ENCODE peak calls at places on chromosomes 11 and 22, in six cellular contexts. C, S, E, Z, N and Q are unnamed samples.
A peak's percentile ranks its signal among the peaks of the same experiment; 100 is the strongest.

GRCh38 chr11:61698173-61698965 is 18.2 kb downstream of the DAGLA start:
- DNase-seq in C (peak; percentile 49), S (no peak), E (no peak), Z (no peak), N (no peak), Q (no peak)

GRCh38 chr22:19765477-19766234 is 5.1 kb downstream of the TBX1 start:
- DNase-seq in C (peak; percentile 64), S (peak; percentile 69), E (no peak), Z (peak; percentile 48), N (no peak), Q (peak; percentile 52)

GRCh38 chr11:44029507-44029845 is 18.3 kb upstream of the ACCSL start:
- DNase-seq in C (no peak), S (no peak), E (no peak), Z (no peak), N (no peak), Q (peak; percentile 32)

GRCh38 chr11:12862761-12863469 is 146.2 kb upstream of the RASSF10 start:
- DNase-seq in C (no peak), S (peak; percentile 87), E (peak; percentile 85), Z (peak; percentile 94), N (no peak), Q (peak; percentile 96)

GRCh38 chr11:61141601-61142028 is 19.6 kb downstream of the VPS37C start:
- DNase-seq in C (peak; percentile 7), S (no peak), E (no peak), Z (no peak), N (no peak), Q (no peak)

GRCh38 chr11:120911943-120912342 is 112.0 kb upstream of the TBCEL start:
- DNase-seq in C (no peak), S (no peak), E (no peak), Z (no peak), N (peak; percentile 20), Q (no peak)

GRCh38 chr22:40224702-40225101 is 47.0 kb downstream of the TNRC6B start:
- DNase-seq in C (no peak), S (no peak), E (no peak), Z (no peak), N (no peak), Q (no peak)

GRCh38 chr22:48340727-48341709 is 1486.7 kb downstream of the BRD1 start:
- DNase-seq in C (no peak), S (no peak), E (no peak), Z (peak; percentile 45), N (no peak), Q (no peak)

GRCh38 chr22:49633010-49633324 is 194.7 kb downstream of the BRD1 start:
- DNase-seq in C (no peak), S (no peak), E (no peak), Z (no peak), N (no peak), Q (peak; percentile 68)
- H3K9ac ChIP-seq in C (no peak overlapping the region), S (no peak overlapping the region), E (no peak overlapping the region), Z (peak overlapping the region; percentile 31), N (no peak overlapping the region), Q (no peak overlapping the region)

DNA sequence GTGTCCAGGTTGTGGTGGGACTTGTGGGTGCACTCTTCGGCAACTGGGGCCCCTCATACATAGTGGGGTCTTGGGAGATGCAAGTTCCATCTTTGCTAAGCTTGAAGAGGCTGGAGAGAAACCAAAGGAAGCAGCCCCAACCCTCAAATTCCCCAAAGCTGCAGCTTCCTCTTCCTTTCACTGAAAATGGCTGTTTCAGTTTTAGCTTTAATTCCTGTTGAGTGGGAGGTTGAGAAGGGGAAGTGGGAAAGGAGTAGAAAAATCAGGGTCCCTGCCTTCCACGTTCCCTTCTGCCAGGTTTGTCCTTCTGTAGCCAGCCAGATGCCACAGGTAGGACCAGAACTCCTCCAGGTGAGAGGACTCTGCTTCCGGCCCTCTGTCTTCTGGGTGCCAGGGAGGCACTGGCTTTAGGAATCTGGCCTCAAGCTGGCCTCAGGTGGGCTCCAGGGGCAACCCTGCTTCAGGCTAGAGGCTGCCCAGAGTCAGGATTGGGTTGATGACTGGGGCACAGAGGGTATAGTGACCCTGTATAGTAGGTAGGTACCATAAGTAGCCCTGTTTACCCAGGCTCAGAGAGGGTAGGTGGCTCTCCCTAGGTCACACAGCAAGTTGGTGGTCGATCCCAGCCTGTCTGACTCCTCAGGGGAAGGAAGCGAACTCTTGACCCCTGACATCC is 16.2 kb downstream of the P2RY6 start:
- DNase-seq in C (no peak), S (no peak), E (no peak), Z (no peak), N (no peak), Q (no peak)
- H3K9ac ChIP-seq in C (no peak overlapping the region), S (no peak overlapping the region), E (peak overlapping the region; percentile 71), Z (no peak overlapping the region), N (no peak overlapping the region), Q (no peak overlapping the region)

GRCh38 chr11:17013548-17014320 is 480 bp downstream of the PLEKHA7 start:
- DNase-seq in C (no peak), S (peak; percentile 65), E (peak; percentile 10), Z (peak; percentile 11), N (peak; percentile 36), Q (peak; percentile 62)

GRCh38 chr11:17012179-17012578 is 2.0 kb downstream of the PLEKHA7 start:
- DNase-seq in C (no peak), S (peak; percentile 41), E (no peak), Z (no peak), N (no peak), Q (no peak)

GRCh38 chr11:17008099-17008498 is 6.1 kb downstream of the PLEKHA7 start:
- DNase-seq in C (no peak), S (no peak), E (no peak), Z (no peak), N (no peak), Q (no peak)

GRCh38 chr11:17012712-17013547 is 1.3 kb downstream of the PLEKHA7 start:
- DNase-seq in C (no peak), S (peak; percentile 71), E (peak; percentile 14), Z (peak; percentile 28), N (peak; percentile 94), Q (peak; percentile 78)

DNA sequence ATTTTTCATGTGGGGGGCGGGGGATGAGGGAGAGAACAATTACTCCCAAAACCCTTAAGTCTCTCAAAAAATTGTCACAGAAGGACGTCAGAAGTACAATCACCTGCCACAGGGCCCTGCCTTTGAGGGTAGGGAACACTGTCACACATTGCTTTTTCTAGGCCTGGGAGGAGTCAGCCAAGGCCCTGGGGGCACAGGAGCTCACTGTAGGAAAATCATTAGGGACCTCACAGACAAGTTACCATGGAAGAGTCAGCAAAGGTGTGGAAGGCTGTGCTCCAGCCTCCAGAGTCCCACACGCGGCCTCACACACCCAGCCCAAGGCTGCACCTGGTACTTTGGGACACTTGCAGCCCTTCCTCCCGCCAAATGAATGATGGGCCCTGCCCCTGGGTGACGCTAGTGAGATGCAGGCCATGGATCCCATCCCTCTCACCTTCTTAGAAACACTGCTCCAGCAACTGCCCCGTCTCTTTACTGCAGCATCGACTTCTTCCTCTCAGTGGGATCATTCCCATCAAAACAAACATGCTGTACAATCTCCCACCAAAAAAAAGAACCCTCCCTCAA is 3.3 kb downstream of the PLEKHA7 start:
- DNase-seq in C (no peak), S (no peak), E (no peak), Z (peak; percentile 14), N (no peak), Q (no peak)
- H3K9ac ChIP-seq in C (no peak overlapping the region), S (no peak overlapping the region), E (no peak overlapping the region), Z (no peak overlapping the region), N (no peak overlapping the region), Q (no peak overlapping the region)

DNA sequence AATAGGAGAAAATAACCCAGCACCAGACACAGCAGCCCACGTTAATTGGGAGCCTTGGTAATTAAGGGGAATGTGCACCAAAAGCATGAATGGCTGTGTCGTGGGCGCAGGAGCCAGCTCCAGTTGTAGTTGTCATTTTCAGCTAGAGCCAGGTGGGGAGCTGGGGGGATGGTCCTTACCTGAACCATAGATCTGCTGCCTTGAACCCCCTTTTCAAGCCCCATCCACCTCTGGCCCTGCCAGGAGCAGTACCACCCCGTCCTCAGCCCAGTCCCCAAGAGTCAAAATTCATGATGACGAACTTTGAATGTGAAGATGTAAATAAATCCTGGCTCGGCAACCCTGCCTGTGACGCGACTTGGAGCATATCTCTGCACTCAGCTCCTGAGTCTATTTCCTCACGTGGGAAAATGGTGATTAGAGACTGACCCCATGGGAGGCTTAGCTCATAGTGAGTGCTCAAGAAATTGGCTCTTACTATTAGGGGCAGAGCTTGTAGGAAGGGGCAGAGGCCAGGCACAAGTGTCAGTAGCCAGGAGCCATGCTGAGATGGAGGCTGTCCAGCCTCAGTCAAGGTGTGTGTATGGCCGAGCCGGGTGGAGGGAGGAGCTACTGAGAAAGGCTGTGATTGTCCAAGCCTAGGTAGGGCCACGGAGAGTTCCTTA is 794 bp upstream of the FXYD6 start:
- DNase-seq in C (no peak), S (peak; percentile 50), E (no peak), Z (no peak), N (no peak), Q (no peak)
- H3K9ac ChIP-seq in C (peak overlapping the region; percentile 79), S (no peak overlapping the region), E (no peak overlapping the region), Z (peak overlapping the region; percentile 60), N (no peak overlapping the region), Q (no peak overlapping the region)